ENCODE peak calls at places on chromosomes 16 and 17, in seven cellular contexts. G is AG10803, B is psoas muscle, Z is HCT116, V is left ventricle myocardium inferior, P is BJ, L is upper lobe of right lung. Y is an unnamed sample.

GRCh38 chr16:74651841-74652240 is 14.8 kb downstream of the RFWD3 start:
- DNase-seq in G (no peak), B (no peak), Z (no peak), V (no peak), P (no peak), L (no peak), Y (no peak)

GRCh38 chr17:5837055-5837491 is 233.1 kb upstream of the WSCD1 start:
- DNase-seq in G (peak; percentile 62), B (no peak), Z (peak; percentile 78), V (no peak), P (peak; percentile 19), L (no peak), Y (no peak)

GRCh38 chr16:28081391-28081790 is 17.9 kb upstream of the GSG1L start:
- DNase-seq in G (no peak), B (no peak), Z (no peak), V (no peak), P (no peak), L (no peak), Y (no peak)

GRCh38 chr16:46974352-46974751 is 878 bp upstream of the DNAJA2 start:
- DNase-seq in G (peak; percentile 11), B (no peak), Z (no peak), V (no peak), P (no peak), L (no peak), Y (no peak)

GRCh38 chr17:28363186-28363585 is 1.8 kb downstream of the SEBOX start:
- DNase-seq in G (no peak), B (no peak), Z (no peak), V (no peak), P (no peak), L (no peak), Y (no peak)

GRCh38 chr17:8038954-8039610 is at the start of gene ALOX15B:
- DNase-seq in G (no peak), B (no peak), Z (no peak), V (no peak), P (no peak), L (peak; percentile 92), Y (no peak)

GRCh38 chr16:89050868-89051311 is 42.8 kb upstream of the ACSF3 start:
- DNase-seq in G (no peak), B (peak; percentile 41), Z (no peak), V (no peak), P (no peak), L (no peak), Y (no peak)

GRCh38 chr17:46916211-46916610 is 6.7 kb upstream of the GOSR2 start:
- DNase-seq in G (peak; percentile 39), B (no peak), Z (no peak), V (no peak), P (peak; percentile 8), L (no peak), Y (no peak)

GRCh38 chr16:30837904-30838303 is 50.9 kb upstream of the ZNF629 start:
- DNase-seq in G (no peak), B (no peak), Z (no peak), V (no peak), P (no peak), L (no peak), Y (no peak)

GRCh38 chr16:51851111-51851510 is 695.8 kb downstream of the TOX3 start:
- DNase-seq in G (no peak), B (no peak), Z (no peak), V (no peak), P (no peak), L (no peak), Y (no peak)

GRCh38 chr16:1862394-1862793 is 9.6 kb downstream of the MEIOB start:
- DNase-seq in G (no peak), B (no peak), Z (no peak), V (no peak), P (no peak), L (no peak), Y (no peak)

GRCh38 chr16:58099097-58099955 is 29.9 kb downstream of the CFAP20 start:
- DNase-seq in G (no peak), B (no peak), Z (no peak), V (no peak), P (no peak), L (peak; percentile 50), Y (no peak)

GRCh38 chr17:51355314-51356083 is 95.2 kb downstream of the UTP18 start:
- DNase-seq in G (peak; percentile 52), B (no peak), Z (no peak), V (no peak), P (no peak), L (no peak), Y (no peak)

GRCh38 chr16:27689711-27690110 is 139.8 kb downstream of the KATNIP start:
- DNase-seq in G (no peak), B (no peak), Z (no peak), V (no peak), P (no peak), L (peak; percentile 11), Y (no peak)

GRCh38 chr17:82520041-82520910 is 744 bp downstream of the FOXK2 start:
- DNase-seq in G (no peak), B (peak; percentile 68), Z (no peak), V (peak; percentile 20), P (no peak), L (peak; percentile 75), Y (no peak)

GRCh38 chr17:40832840-40833239 is 10.4 kb upstream of the KRT10 start:
- DNase-seq in G (no peak), B (no peak), Z (no peak), V (no peak), P (no peak), L (no peak), Y (no peak)

GRCh38 chr17:37766951-37767350 is 22.1 kb upstream of the HNF1B start:
- DNase-seq in G (no peak), B (no peak), Z (no peak), V (no peak), P (no peak), L (no peak), Y (no peak)

GRCh38 chr17:152860-153420 is 15.6 kb downstream of the SCGB1C2 start:
- DNase-seq in G (no peak), B (peak; percentile 27), Z (no peak), V (peak; percentile 7), P (no peak), L (peak; percentile 56), Y (no peak)

GRCh38 chr17:29243792-29244191 is 2.9 kb upstream of the CRYBA1 start:
- DNase-seq in G (peak; percentile 44), B (no peak), Z (no peak), V (no peak), P (no peak), L (no peak), Y (no peak)

GRCh38 chr17:49106366-49107210 is 26.0 kb upstream of the B4GALNT2 start:
- DNase-seq in G (peak; percentile 39), B (no peak), Z (no peak), V (no peak), P (no peak), L (no peak), Y (no peak)

GRCh38 chr17:42881768-42882565 is 18.6 kb upstream of the G6PC1 start:
- DNase-seq in G (no peak), B (no peak), Z (no peak), V (no peak), P (no peak), L (no peak), Y (no peak)

GRCh38 chr17:53722407-53722806 is 100.3 kb upstream of the KIF2B start:
- DNase-seq in G (peak; percentile 98), B (no peak), Z (no peak), V (no peak), P (peak; percentile 84), L (no peak), Y (peak; percentile 0)

GRCh38 chr16:25812215-25812614 is 120.5 kb downstream of the HS3ST4 start:
- DNase-seq in G (no peak), B (no peak), Z (no peak), V (no peak), P (no peak), L (no peak), Y (no peak)

GRCh38 chr17:76502326-76503211 is 1.3 kb upstream of the RHBDF2 start:
- DNase-seq in G (no peak), B (no peak), Z (no peak), V (no peak), P (no peak), L (no peak), Y (no peak)
- H3K4me3 ChIP-seq in G (no peak overlapping the region), B (no peak overlapping the region), Z (no peak overlapping the region), V (no peak overlapping the region), P (no peak overlapping the region), L (no peak overlapping the region), Y (no peak overlapping the region)

GRCh38 chr17:1786708-1787107 is 24.8 kb downstream of the SERPINF1 start:
- DNase-seq in G (no peak), B (peak; percentile 32), Z (no peak), V (no peak), P (no peak), L (no peak), Y (no peak)

GRCh38 chr17:1782171-1782567 is 20.3 kb downstream of the SERPINF1 start:
- DNase-seq in G (no peak), B (peak; percentile 45), Z (no peak), V (no peak), P (no peak), L (no peak), Y (no peak)

GRCh38 chr17:1783271-1783670 is 21.4 kb downstream of the SERPINF1 start:
- DNase-seq in G (peak; percentile 25), B (peak; percentile 86), Z (no peak), V (no peak), P (no peak), L (peak; percentile 80), Y (no peak)

GRCh38 chr17:1785925-1786324 is 24.1 kb downstream of the SERPINF1 start:
- DNase-seq in G (no peak), B (peak; percentile 65), Z (no peak), V (peak; percentile 52), P (no peak), L (no peak), Y (no peak)

DNA sequence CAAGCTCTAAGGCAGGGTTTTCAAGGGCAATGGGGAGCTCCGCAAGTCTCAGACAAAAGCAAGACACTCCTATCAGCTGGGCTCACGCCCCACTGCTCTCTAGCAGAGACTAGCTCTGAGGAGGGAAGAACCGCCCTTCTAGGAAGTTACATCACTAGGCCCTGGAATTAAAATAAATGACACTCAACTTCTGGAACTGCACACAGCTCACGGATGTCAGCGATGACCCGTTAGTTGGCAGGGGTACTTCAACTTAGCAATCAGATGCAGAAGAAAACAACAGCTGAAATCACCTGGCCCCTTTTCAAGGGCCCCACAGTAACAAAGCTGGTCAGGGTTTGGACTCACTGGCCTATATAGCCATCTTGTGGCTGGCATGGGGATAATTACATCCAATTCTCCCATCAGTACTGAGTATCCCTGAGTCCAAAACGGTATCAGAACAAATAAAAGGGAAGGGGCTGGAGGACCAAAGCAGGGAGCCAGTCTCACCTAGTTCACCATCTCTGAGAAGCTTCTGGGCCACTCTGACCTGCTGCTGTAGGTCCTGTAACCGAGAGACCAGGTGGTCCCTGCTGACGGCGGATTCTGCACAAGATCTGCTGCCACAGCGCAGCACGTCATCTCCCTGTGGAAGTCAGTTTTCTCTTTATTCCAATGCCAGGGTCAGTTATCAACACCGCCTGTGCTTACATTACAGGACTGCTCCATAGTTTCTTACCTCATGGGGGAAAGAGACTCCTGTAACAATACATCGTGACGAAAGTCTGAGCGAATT is 22.2 kb downstream of the SERPINF1 start:
- DNase-seq in G (peak; percentile 98), B (peak; percentile 93), Z (peak; percentile 6), V (peak; percentile 75), P (no peak), L (peak; percentile 85), Y (peak; percentile 52)
- TF ChIP-seq CTCF in G (peak; percentile 84), B (peak; percentile 82), Z (peak; percentile 56), V (peak; percentile 79), P (peak; percentile 84), L (peak; percentile 77), Y (peak; percentile 74)

GRCh38 chr17:74871329-74872076 is 1.3 kb downstream of the FDXR start:
- DNase-seq in G (no peak), B (no peak), Z (no peak), V (no peak), P (no peak), L (no peak), Y (no peak)
- H3K4me3 ChIP-seq in G (peak overlapping the region; percentile 70), B (peak overlapping the region; percentile 83), Z (peak overlapping the region; percentile 87), V (peak overlapping the region; percentile 77), P (peak overlapping the region; percentile 83), L (peak overlapping the region; percentile 64), Y (peak overlapping the region; percentile 95)

GRCh38 chr17:31216053-31216751 is 80.8 kb downstream of the OMG start:
- DNase-seq in G (peak; percentile 96), B (no peak), Z (peak; percentile 19), V (no peak), P (peak; percentile 96), L (no peak), Y (peak; percentile 52)
- TF ChIP-seq CTCF in G (peak; percentile 53), B (peak; percentile 65), Z (peak; percentile 56), V (peak; percentile 70), P (peak; percentile 22), L (peak; percentile 66), Y (peak; percentile 11)